ENCODE peak calls at places on chromosomes 6 and 20, in nine cellular contexts. S, O, F, X, Z, D, I, R and V are unnamed samples.

GRCh38 chr6:16157909-16158308 is 29.0 kb downstream of the MYLIP start:
- DNase-seq in O (peak; percentile 34), X (no peak), I (no peak), F (no peak), D (no peak), Z (no peak), S (peak; percentile 81), R (no peak), V (no peak)

GRCh38 chr20:768426-768978 is at the start of gene SLC52A3:
- DNase-seq in R (peak; percentile 89), Z (peak; percentile 86), D (no peak), I (no peak), X (peak; percentile 89), F (no peak), S (no peak), O (peak; percentile 68), V (peak; percentile 81)

GRCh38 chr6:15893556-15894253 is 230.9 kb upstream of the DTNBP1 start:
- DNase-seq in I (no peak), S (no peak), R (no peak), X (no peak), F (no peak), D (peak; percentile 45), Z (peak; percentile 53), O (no peak), V (no peak)

GRCh38 chr6:169993861-169994481 is 242.5 kb downstream of the ERMARD start:
- DNase-seq in X (no peak), O (no peak), F (no peak), I (no peak), D (no peak), S (no peak), R (no peak), Z (no peak), V (no peak)

GRCh38 chr6:15062311-15063252 is 183.3 kb upstream of the JARID2 start:
- DNase-seq in D (no peak), R (no peak), S (no peak), X (no peak), Z (no peak), I (no peak), O (no peak), F (no peak), V (no peak)

GRCh38 chr20:13739726-13740649 is 44.7 kb downstream of the ESF1 start:
- DNase-seq in I (no peak), X (no peak), F (no peak), S (no peak), O (no peak), D (no peak), Z (no peak), R (no peak), V (no peak)

GRCh38 chr6:139135578-139136545 is 982 bp downstream of the HECA start:
- DNase-seq in O (peak; percentile 68), Z (no peak), F (peak; percentile 71), R (peak; percentile 78), I (peak; percentile 63), X (peak; percentile 72), S (peak; percentile 84), D (peak; percentile 47), V (peak; percentile 43)

GRCh38 chr6:77620290-77620882 is 32.5 kb upstream of the MEI4 start:
- DNase-seq in X (peak; percentile 28), I (no peak), O (peak; percentile 44), D (peak; percentile 47), R (no peak), S (no peak), F (no peak), Z (peak; percentile 23), V (peak; percentile 47)

GRCh38 chr20:12207875-12208274 is 290.2 kb downstream of the BTBD3 start:
- DNase-seq in F (no peak), X (peak; percentile 26), O (peak; percentile 50), Z (peak; percentile 0), D (peak; percentile 46), R (no peak), I (no peak), S (no peak), V (peak; percentile 70)

GRCh38 chr20:2451422-2451821 is 19.2 kb downstream of the SNRPB start:
- DNase-seq in D (no peak), F (no peak), Z (no peak), S (no peak), O (no peak), X (no peak), I (no peak), R (no peak), V (no peak)

GRCh38 chr6:75246386-75246785 is 2.8 kb upstream of the COX7A2 start:
- DNase-seq in O (no peak), S (no peak), R (no peak), Z (no peak), D (no peak), F (no peak), I (no peak), X (no peak), V (no peak)

GRCh38 chr6:21599074-21599639 is 5.6 kb downstream of the SOX4 start:
- DNase-seq in D (no peak), X (no peak), I (no peak), F (no peak), Z (no peak), S (no peak), R (no peak), O (no peak), V (no peak)

GRCh38 chr6:136365781-136366354 is 76.2 kb upstream of the BCLAF1 start:
- DNase-seq in X (peak; percentile 34), D (no peak), O (no peak), F (peak; percentile 61), I (no peak), Z (no peak), S (peak; percentile 72), R (peak; percentile 54), V (no peak)

GRCh38 chr6:47752801-47753200 is 29.0 kb upstream of the OPN5 start:
- DNase-seq in R (no peak), O (no peak), D (no peak), F (no peak), X (no peak), Z (no peak), S (no peak), I (no peak), V (peak; percentile 23)

GRCh38 chr6:44725070-44725469 is 337.6 kb downstream of the CDC5L start:
- DNase-seq in Z (no peak), R (no peak), I (no peak), S (no peak), X (no peak), F (no peak), O (no peak), D (no peak), V (no peak)

GRCh38 chr20:48658505-48658904 is 169.3 kb downstream of the PREX1 start:
- DNase-seq in I (no peak), R (no peak), Z (no peak), O (no peak), D (no peak), F (no peak), X (no peak), S (no peak), V (no peak)

GRCh38 chr20:4858000-4858399 is 136.3 kb downstream of the PRND start:
- DNase-seq in R (no peak), S (no peak), D (no peak), X (no peak), O (no peak), I (no peak), Z (no peak), F (no peak), V (no peak)

GRCh38 chr20:35742741-35743523 is 872 bp upstream of the RBM39 start:
- DNase-seq in I (no peak), O (no peak), Z (no peak), D (peak; percentile 78), F (no peak), X (no peak), S (no peak), R (no peak), V (no peak)

GRCh38 chr6:117317261-117317660 is 51.9 kb downstream of the VGLL2 start:
- DNase-seq in S (no peak), X (no peak), D (peak; percentile 46), Z (peak; percentile 13), O (no peak), F (no peak), I (no peak), R (no peak), V (no peak)

GRCh38 chr20:61159940-61160688 is 91.9 kb upstream of the CDH4 start:
- DNase-seq in O (no peak), R (no peak), D (peak; percentile 87), I (no peak), F (no peak), X (no peak), Z (no peak), S (no peak), V (no peak)

GRCh38 chr20:46523696-46524328 is 10.5 kb upstream of the ZNF334 start:
- DNase-seq in S (no peak), Z (no peak), X (no peak), D (peak; percentile 51), I (no peak), R (no peak), F (no peak), O (no peak), V (peak; percentile 59)

GRCh38 chr6:145147559-145147958 is 587.8 kb downstream of the EPM2A start:
- DNase-seq in D (peak; percentile 23), F (no peak), R (no peak), X (no peak), O (no peak), S (no peak), I (no peak), Z (no peak), V (no peak)

GRCh38 chr6:17583811-17584210 is 16.3 kb upstream of the FAM8A1 start:
- DNase-seq in I (no peak), O (peak; percentile 18), D (no peak), R (no peak), F (no peak), S (no peak), X (no peak), Z (no peak), V (no peak)
- H3K4me3 ChIP-seq in I (no peak overlapping the region), O (no peak overlapping the region), D (no peak overlapping the region), R (no peak overlapping the region), F (peak overlapping the region; percentile 16), S (peak overlapping the region; percentile 39), X (no peak overlapping the region), Z (no peak overlapping the region), V (no peak overlapping the region)

DNA sequence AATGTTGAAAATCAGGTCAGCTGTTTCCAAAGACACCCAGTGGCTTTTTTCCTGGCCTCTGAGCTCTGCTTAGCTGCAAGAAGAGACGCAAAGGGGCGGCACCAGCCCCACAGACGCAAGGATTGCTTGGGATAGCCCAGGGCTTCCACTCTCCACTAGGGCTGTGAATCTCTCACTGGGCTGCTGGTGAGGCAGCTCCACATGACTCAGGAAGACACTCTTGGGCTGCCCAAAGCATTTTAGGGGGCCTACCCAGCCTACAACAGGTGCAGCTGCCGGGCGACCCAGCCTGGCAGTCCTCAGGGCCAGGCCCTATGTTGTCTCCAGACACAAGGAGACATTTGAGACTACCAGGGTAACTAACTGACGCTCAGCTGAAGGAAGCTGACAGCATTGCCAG is 59.8 kb downstream of the FAM50B start:
- DNase-seq in R (no peak), D (no peak), I (no peak), S (peak; percentile 62), F (no peak), O (no peak), X (no peak), Z (no peak), V (no peak)
- H3K4me1 ChIP-seq in R (peaks cover 22% of the 10 kb centered on the region), D (peaks cover under 1% of the 10 kb centered on the region), I (peaks cover 5% of the 10 kb centered on the region), S (peaks cover 70% of the 10 kb centered on the region), F (peaks cover 62% of the 10 kb centered on the region), O (peaks cover 69% of the 10 kb centered on the region), X (peaks cover 35% of the 10 kb centered on the region), Z (peaks cover 27% of the 10 kb centered on the region), V (peaks cover 67% of the 10 kb centered on the region)

GRCh38 chr6:122476131-122476530 is 4.5 kb upstream of the SERINC1 start:
- DNase-seq in X (no peak), D (peak; percentile 40), S (no peak), O (no peak), R (no peak), Z (no peak), F (no peak), I (no peak), V (no peak)
- TF ChIP-seq CTCF in X (no peak), D (peak; percentile 40), S (peak; percentile 45), O (peak; percentile 34), R (peak; percentile 17), Z (peak; percentile 77), F (peak; percentile 52), I (peak; percentile 81), V (peak; percentile 30)

GRCh38 chr6:99588618-99589289 is 17.9 kb upstream of the PRDM13 start:
- DNase-seq in Z (no peak), I (peak; percentile 67), O (peak; percentile 87), D (peak; percentile 88), F (no peak), S (peak; percentile 85), R (peak; percentile 78), X (peak; percentile 81), V (peak; percentile 76)
- H3K4me3 ChIP-seq in Z (no peak overlapping the region), I (peak overlapping the region; percentile 74), O (no peak overlapping the region), D (peak overlapping the region; percentile 90), F (peak overlapping the region; percentile 48), S (peak overlapping the region; percentile 66), R (peak overlapping the region; percentile 38), X (peak overlapping the region; percentile 43), V (peak overlapping the region; percentile 42)